ENCODE peak calls at places on chromosomes 7 and 10, in eight cellular contexts. T is stimulated activated CD8-positive, alpha-beta memory T cell treated with anti-CD3 and anti-CD28 coated beads, Interleukin-12 subunit alpha, Interleukin-12 subunit beta, amount 100 ng/mL, for 4 hours; N is stimulated activated CD4-positive, alpha-beta T cell treated with anti-CD3 and anti-CD28 coated beads, Interleukin-2, amount 100 ng/mL, for 48 hours; J is T-helper 1 cell; Z is iris pigment epithelial cell; Y is IMR-90; C is EH; G is activated CD8-positive, alpha-beta memory T cell treated with anti-CD3 and anti-CD28 coated beads for 24 hours. A is an unnamed sample.

GRCh38 chr7:100681491-100682227 is 8.1 kb downstream of the GNB2 start:
- DNase-seq in T (no peak), N (no peak), J (no peak), Z (no peak), Y (no peak), C (no peak), G (no peak), A (peak; percentile 42)

GRCh38 chr7:24715661-24716479 is 41.4 kb downstream of the GSDME start:
- DNase-seq in T (no peak), N (no peak), J (no peak), Z (peak; percentile 68), Y (peak; percentile 66), C (peak; percentile 63), G (peak; percentile 50), A (no peak)

GRCh38 chr10:103638948-103639347 is 145.4 kb downstream of the NEURL1 start:
- DNase-seq in T (no peak), N (no peak), J (no peak), Z (peak; percentile 40), Y (peak; percentile 38), C (peak; percentile 64), G (no peak), A (no peak)

GRCh38 chr7:124724079-124724478 is 41.5 kb downstream of the GPR37 start:
- DNase-seq in T (no peak), N (no peak), J (no peak), Z (no peak), Y (no peak), C (no peak), G (no peak), A (no peak)

GRCh38 chr7:100584677-100585510 is 1.0 kb downstream of the LRCH4 start:
- DNase-seq in T (no peak), N (no peak), J (no peak), Z (peak; percentile 78), Y (peak; percentile 89), C (peak; percentile 77), G (no peak), A (peak; percentile 56)

GRCh38 chr10:132868995-132869394 is 73.4 kb downstream of the CFAP46 start:
- DNase-seq in T (no peak), N (no peak), J (no peak), Z (no peak), Y (no peak), C (no peak), G (no peak), A (peak; percentile 17)

GRCh38 chr10:63829573-63830149 is 308.5 kb downstream of the REEP3 start:
- DNase-seq in T (no peak), N (no peak), J (no peak), Z (no peak), Y (no peak), C (no peak), G (no peak), A (no peak)

GRCh38 chr7:116227678-116228239 is 17.4 kb downstream of the TES start:
- DNase-seq in T (no peak), N (no peak), J (no peak), Z (peak; percentile 92), Y (peak; percentile 94), C (peak; percentile 85), G (no peak), A (no peak)

GRCh38 chr10:110416776-110417732 is 80.7 kb upstream of the DUSP5 start:
- DNase-seq in T (no peak), N (no peak), J (no peak), Z (no peak), Y (no peak), C (peak; percentile 49), G (no peak), A (no peak)

GRCh38 chr7:35969055-35969454 is 168.2 kb downstream of the SEPTIN7 start:
- DNase-seq in T (no peak), N (no peak), J (no peak), Z (no peak), Y (no peak), C (no peak), G (no peak), A (no peak)

GRCh38 chr10:70007116-70007820 is 45.4 kb upstream of the MACROH2A2 start:
- DNase-seq in T (no peak), N (no peak), J (no peak), Z (peak; percentile 17), Y (peak; percentile 49), C (no peak), G (no peak), A (no peak)

GRCh38 chr10:74208081-74208480 is 57.1 kb downstream of the ADK start:
- DNase-seq in T (no peak), N (no peak), J (no peak), Z (no peak), Y (no peak), C (no peak), G (no peak), A (no peak)

GRCh38 chr7:50394315-50394714 is 55.8 kb downstream of the FIGNL1 start:
- DNase-seq in T (no peak), N (no peak), J (no peak), Z (no peak), Y (no peak), C (no peak), G (peak; percentile 60), A (no peak)

GRCh38 chr10:80046629-80047441 is 31.6 kb upstream of the TMEM254 start:
- DNase-seq in T (peak; percentile 27), N (peak; percentile 77), J (peak; percentile 65), Z (peak; percentile 61), Y (peak; percentile 50), C (peak; percentile 71), G (peak; percentile 84), A (peak; percentile 83)

GRCh38 chr7:596819-597182 is 77.2 kb upstream of the PDGFA start:
- DNase-seq in T (no peak), N (no peak), J (no peak), Z (no peak), Y (no peak), C (no peak), G (no peak), A (no peak)

GRCh38 chr7:127782550-127783266 is 130.7 kb downstream of the SND1 start:
- DNase-seq in T (no peak), N (no peak), J (no peak), Z (no peak), Y (peak; percentile 38), C (peak; percentile 31), G (no peak), A (no peak)

GRCh38 chr7:95427914-95428516 is 6.8 kb downstream of the PON2 start:
- DNase-seq in T (no peak), N (no peak), J (no peak), Z (no peak), Y (no peak), C (no peak), G (no peak), A (no peak)

GRCh38 chr7:73623798-73624668 is at the start of gene MLXIPL:
- DNase-seq in T (peak; percentile 16), N (peak; percentile 62), J (peak; percentile 47), Z (peak; percentile 18), Y (no peak), C (peak; percentile 60), G (peak; percentile 76), A (peak; percentile 90)

GRCh38 chr10:90583416-90583815 is 274.4 kb downstream of the HTR7 start:
- DNase-seq in T (no peak), N (no peak), J (no peak), Z (no peak), Y (no peak), C (no peak), G (no peak), A (no peak)

GRCh38 chr7:22980422-22980821 is 33.5 kb downstream of the HYCC1 start:
- DNase-seq in T (no peak), N (no peak), J (no peak), Z (peak; percentile 82), Y (peak; percentile 84), C (peak; percentile 86), G (no peak), A (no peak)

GRCh38 chr7:158004123-158004490 is 583.5 kb downstream of the PTPRN2 start:
- DNase-seq in T (no peak), N (no peak), J (no peak), Z (no peak), Y (no peak), C (no peak), G (no peak), A (no peak)

GRCh38 chr10:130782467-130782866 is 529.1 kb downstream of the TCERG1L start:
- DNase-seq in T (no peak), N (no peak), J (no peak), Z (no peak), Y (no peak), C (no peak), G (no peak), A (no peak)

A was measured in Right ventricle myocardium superior.